ENCODE peak calls at places on chromosomes 13 and 19, in eight cellular contexts. S is neuronal stem cell, Y is Peyer's patch, N is fibroblast of the aortic adventitia, C is skeletal muscle cell, H is fibroblast of mammary gland, Z is cardiac fibroblast, X is SK-N-MC. D is an unnamed sample.

GRCh38 chr13:25117312-25117711 is 21.4 kb downstream of the PABPC3 start:
- DNase-seq in C (no peak), Y (no peak), N (no peak), H (no peak), X (no peak), S (no peak), Z (no peak), D (no peak)

GRCh38 chr19:35291916-35292315 is at the start of gene MAG:
- DNase-seq in X (no peak), Z (no peak), H (no peak), S (no peak), C (no peak), N (no peak), Y (no peak), D (no peak)

GRCh38 chr19:40960062-40960685 is 30.9 kb upstream of the CYP2B6 start:
- DNase-seq in C (no peak), X (no peak), N (no peak), H (no peak), Y (no peak), Z (no peak), S (no peak), D (no peak)

GRCh38 chr19:14843587-14843986 is 5.1 kb downstream of the OR7A10 start:
- DNase-seq in N (no peak), Y (no peak), X (no peak), C (no peak), Z (no peak), H (peak; percentile 28), S (no peak), D (no peak)

GRCh38 chr19:55461974-55462628 is 659 bp upstream of the ISOC2 start:
- DNase-seq in S (no peak), C (no peak), Z (peak; percentile 51), X (no peak), H (peak; percentile 48), N (peak; percentile 47), Y (no peak), D (no peak)

GRCh38 chr13:107370036-107370785 is 802.3 kb upstream of the ARGLU1 start:
- DNase-seq in S (no peak), N (peak; percentile 56), Z (peak; percentile 59), X (no peak), C (no peak), Y (no peak), H (peak; percentile 66), D (no peak)

GRCh38 chr19:31285744-31286143 is 63.5 kb downstream of the TSHZ3 start:
- DNase-seq in C (peak; percentile 51), H (peak; percentile 51), N (peak; percentile 53), Y (no peak), Z (peak; percentile 60), X (no peak), S (no peak), D (no peak)

GRCh38 chr19:40253611-40254092 is 27.2 kb upstream of the CCNP start:
- DNase-seq in C (no peak), S (no peak), Y (no peak), Z (no peak), X (no peak), N (no peak), H (no peak), D (no peak)

GRCh38 chr19:3041302-3041701 is 12.2 kb upstream of the TLE2 start:
- DNase-seq in C (no peak), X (no peak), H (no peak), N (no peak), S (no peak), Y (no peak), Z (no peak), D (no peak)

DNA sequence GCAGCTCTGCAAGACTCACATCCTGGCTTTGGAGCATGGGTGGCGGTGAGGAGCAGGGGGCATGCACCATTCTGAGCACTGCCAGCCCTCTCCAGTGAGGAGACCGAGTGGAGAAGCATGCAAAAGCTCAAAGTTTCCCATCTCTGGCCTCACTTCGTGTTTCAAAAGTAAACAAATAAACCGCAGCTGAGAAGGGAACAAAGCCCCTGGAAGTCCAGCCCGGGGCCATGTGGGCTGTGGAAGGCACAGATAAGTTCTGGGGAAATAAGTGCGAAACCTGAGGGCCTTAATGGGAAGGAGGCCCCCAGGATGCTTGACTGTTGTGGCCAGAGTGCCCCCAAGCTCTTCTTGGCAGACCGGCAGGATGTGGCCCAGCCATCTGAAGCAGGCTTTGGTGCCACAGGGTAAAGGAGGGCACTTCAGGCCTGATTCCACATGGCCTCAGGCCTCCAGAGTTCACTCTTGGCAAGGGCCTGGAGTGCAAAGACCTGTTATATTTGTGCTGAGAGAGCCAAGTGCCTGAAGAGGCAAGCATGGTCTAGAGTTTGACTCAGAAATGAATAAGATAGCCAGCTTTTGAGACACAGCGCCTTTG is 1.2 kb downstream of the MEDAG start:
- DNase-seq in Z (peak; percentile 58), C (no peak), N (peak; percentile 69), X (no peak), Y (no peak), S (no peak), H (peak; percentile 61), D (no peak)
- H3K4me3 ChIP-seq in Z (peak overlapping the region; percentile 43), C (peak overlapping the region; percentile 37), N (peak overlapping the region; percentile 90), X (no peak overlapping the region), Y (peak overlapping the region; percentile 46), S (no peak overlapping the region), H (peak overlapping the region; percentile 53), D (no peak overlapping the region)

GRCh38 chr19:33883869-33884519 is 87.3 kb downstream of the KCTD15 start:
- DNase-seq in H (no peak), C (no peak), Z (peak; percentile 29), X (peak; percentile 32), Y (no peak), S (no peak), N (no peak), D (no peak)
- H3K4me3 ChIP-seq in H (no peak overlapping the region), C (peak overlapping the region; percentile 0), Z (no peak overlapping the region), X (peak overlapping the region; percentile 73), Y (no peak overlapping the region), S (no peak overlapping the region), N (no peak overlapping the region), D (no peak overlapping the region)

DNA sequence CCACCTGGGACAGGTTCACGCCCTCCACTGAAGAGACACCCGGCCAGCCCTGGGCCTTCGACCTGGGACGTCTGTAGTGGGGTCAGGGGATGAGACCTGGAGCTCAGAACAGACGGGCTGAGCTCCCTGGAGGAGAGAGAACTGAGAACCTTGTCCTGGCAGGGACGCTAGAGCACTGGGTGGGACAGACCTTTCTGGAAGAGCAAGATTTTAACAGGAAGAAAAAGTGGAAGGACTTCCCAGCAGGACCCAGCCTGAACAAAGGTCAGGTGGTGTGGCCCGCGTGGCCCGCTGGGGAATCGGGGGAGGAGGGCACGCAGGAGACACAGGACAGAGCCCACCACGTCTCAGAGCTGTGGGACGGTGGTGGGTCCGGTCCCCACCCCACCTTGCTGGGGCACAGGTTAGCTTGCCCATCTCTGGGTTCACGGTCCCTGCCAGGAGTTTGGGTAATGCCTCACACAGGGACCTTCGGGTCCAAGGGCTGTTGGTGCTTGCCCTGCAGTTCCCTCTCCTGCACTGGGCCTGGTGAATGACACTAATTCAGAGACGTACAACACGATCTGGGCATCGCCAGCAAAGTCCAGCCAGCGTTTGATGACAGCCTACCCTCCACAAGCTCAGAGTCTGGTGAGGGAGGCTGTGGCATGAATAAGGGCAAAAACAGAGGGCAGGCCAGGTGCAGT is 1.2 kb upstream of the EFNA2 start:
- DNase-seq in X (no peak), N (no peak), H (no peak), S (no peak), C (no peak), Z (no peak), Y (peak; percentile 79), D (no peak)
- H3K4me3 ChIP-seq in X (no peak overlapping the region), N (no peak overlapping the region), H (no peak overlapping the region), S (no peak overlapping the region), C (no peak overlapping the region), Z (no peak overlapping the region), Y (peak overlapping the region; percentile 42), D (no peak overlapping the region)

DNA sequence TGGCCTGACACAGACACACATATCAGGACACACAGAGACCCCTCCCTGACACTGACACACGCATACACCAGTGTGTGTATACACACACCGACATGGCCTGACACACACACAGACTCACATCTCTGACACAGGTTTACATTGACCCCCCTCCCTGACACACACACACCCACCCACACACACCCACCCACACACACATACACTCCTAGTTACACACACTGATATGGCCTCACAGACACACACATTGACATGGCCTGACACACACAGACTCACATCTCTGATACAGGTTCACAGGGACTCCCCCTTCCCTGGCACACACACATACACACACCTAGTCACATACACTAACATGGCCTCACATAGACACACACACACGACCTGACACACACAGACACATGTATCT is 4.4 kb upstream of the NFIX start:
- DNase-seq in C (no peak), Y (no peak), S (no peak), Z (no peak), H (no peak), N (no peak), X (no peak), D (no peak)
- H3K4me3 ChIP-seq in C (no peak overlapping the region), Y (no peak overlapping the region), S (peak overlapping the region; percentile 5), Z (no peak overlapping the region), H (no peak overlapping the region), N (no peak overlapping the region), X (peak overlapping the region; percentile 47), D (no peak overlapping the region)

GRCh38 chr19:7905298-7905697 is 1.6 kb downstream of the MAP2K7 start:
- DNase-seq in H (no peak), N (no peak), Z (no peak), Y (peak; percentile 45), C (no peak), S (no peak), X (no peak), D (no peak)
- H3K4me3 ChIP-seq in H (peak overlapping the region; percentile 81), N (peak overlapping the region; percentile 88), Z (peak overlapping the region; percentile 17), Y (peak overlapping the region; percentile 83), C (peak overlapping the region; percentile 85), S (no peak overlapping the region), X (peak overlapping the region; percentile 87), D (peak overlapping the region; percentile 3)

DNA sequence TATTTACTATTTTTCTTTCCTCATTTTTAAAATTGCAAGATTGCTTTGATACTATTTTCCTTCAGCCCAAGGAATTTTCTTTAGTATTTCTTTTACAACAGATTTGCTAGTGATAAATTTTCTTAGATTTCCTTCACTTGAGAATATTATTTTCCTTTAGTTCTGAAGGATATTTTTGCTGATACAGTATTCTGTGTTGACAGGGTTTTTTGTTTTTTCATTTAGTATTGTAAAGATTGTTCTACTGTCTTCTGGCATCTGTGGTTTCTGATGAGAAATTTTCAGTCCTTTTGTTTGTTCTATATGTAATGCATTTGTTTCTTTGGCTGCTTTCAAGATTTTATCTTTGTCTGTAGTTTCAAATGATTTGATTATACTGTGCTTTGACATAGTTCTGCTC is 20.7 kb downstream of the RAP2A start:
- DNase-seq in N (no peak), C (no peak), Z (no peak), H (no peak), Y (no peak), X (no peak), S (no peak), D (no peak)
- H3K4me3 ChIP-seq in N (no peak overlapping the region), C (no peak overlapping the region), Z (no peak overlapping the region), H (no peak overlapping the region), Y (no peak overlapping the region), X (no peak overlapping the region), S (no peak overlapping the region), D (no peak overlapping the region)